ENCODE peak calls at places on chromosome 19, in six cellular contexts. L, T, W, X, J and O are unnamed samples.

GRCh38 chr19:43446746-43447489 is 18.5 kb downstream of the LYPD3 start:
- DNase-seq in L (no peak), T (peak; percentile 54), W (peak; percentile 78), X (peak; percentile 65), J (peak; percentile 63), O (peak; percentile 52)

GRCh38 chr19:48287748-48288147 is 17.9 kb downstream of the ZNF114 start:
- DNase-seq in L (no peak), T (no peak), W (no peak), X (no peak), J (no peak), O (no peak)

GRCh38 chr19:57708641-57709354 is at the start of gene ZNF154:
- DNase-seq in L (no peak), T (peak; percentile 65), W (no peak), X (no peak), J (peak; percentile 56), O (peak; percentile 36)

GRCh38 chr19:56321254-56321980 is 6.8 kb upstream of the ZSCAN5A start:
- DNase-seq in L (no peak), T (no peak), W (peak; percentile 35), X (no peak), J (no peak), O (no peak)

GRCh38 chr19:51607920-51608562 is 22.2 kb downstream of the SIGLEC5 start:
- DNase-seq in L (no peak), T (peak; percentile 70), W (peak; percentile 82), X (peak; percentile 60), J (no peak), O (no peak)

GRCh38 chr19:18220632-18221275 is 5.5 kb downstream of the PDE4C start:
- DNase-seq in L (no peak), T (no peak), W (peak; percentile 61), X (no peak), J (no peak), O (no peak)

GRCh38 chr19:29866011-29866410 is 54.2 kb downstream of the CCNE1 start:
- DNase-seq in L (no peak), T (no peak), W (no peak), X (no peak), J (no peak), O (no peak)

GRCh38 chr19:39166571-39167391 is 30.0 kb upstream of the NCCRP1 start:
- DNase-seq in L (no peak), T (no peak), W (no peak), X (peak; percentile 49), J (no peak), O (no peak)

GRCh38 chr19:4328243-4328990 is 10.2 kb downstream of the STAP2 start:
- DNase-seq in L (peak; percentile 75), T (peak; percentile 93), W (peak; percentile 97), X (no peak), J (peak; percentile 94), O (peak; percentile 98)

GRCh38 chr19:27793128-27793643 is 1419.8 kb downstream of the UQCRFS1 start:
- DNase-seq in L (peak; percentile 61), T (peak; percentile 83), W (peak; percentile 82), X (peak; percentile 87), J (peak; percentile 32), O (peak; percentile 39)

GRCh38 chr19:33662391-33662790 is 40.6 kb downstream of the CHST8 start:
- DNase-seq in L (no peak), T (no peak), W (no peak), X (no peak), J (no peak), O (no peak)

GRCh38 chr19:57171551-57172081 is 4.3 kb upstream of the DUXA start:
- DNase-seq in L (no peak), T (peak; percentile 15), W (peak; percentile 30), X (peak; percentile 20), J (peak; percentile 36), O (peak; percentile 19)

GRCh38 chr19:48674921-48675824 is 2.4 kb upstream of the NTN5 start:
- DNase-seq in L (no peak), T (no peak), W (peak; percentile 86), X (peak; percentile 77), J (peak; percentile 96), O (peak; percentile 93)

GRCh38 chr19:50722248-50723013 is 733 bp upstream of the CLEC11A start:
- DNase-seq in L (no peak), T (no peak), W (no peak), X (no peak), J (no peak), O (no peak)

GRCh38 chr19:53463263-53463662 is 4.3 kb upstream of the ZNF813 start:
- DNase-seq in L (no peak), T (peak; percentile 80), W (peak; percentile 46), X (no peak), J (no peak), O (no peak)

GRCh38 chr19:38655148-38655824 is 7.8 kb downstream of the ACTN4 start:
- DNase-seq in L (no peak), T (no peak), W (no peak), X (no peak), J (no peak), O (no peak)

GRCh38 chr19:45553464-45553863 is 31.1 kb downstream of the OPA3 start:
- DNase-seq in L (no peak), T (peak; percentile 70), W (no peak), X (no peak), J (no peak), O (no peak)

GRCh38 chr19:43148233-43148632 is 38.1 kb downstream of the PSG5 start:
- DNase-seq in L (no peak), T (no peak), W (no peak), X (no peak), J (no peak), O (no peak)

GRCh38 chr19:4327252-4327876 is 11.3 kb downstream of the STAP2 start:
- DNase-seq in L (no peak), T (peak; percentile 89), W (peak; percentile 93), X (no peak), J (no peak), O (no peak)

GRCh38 chr19:42067315-42067888 is 2.6 kb downstream of the GRIK5 start:
- DNase-seq in L (no peak), T (no peak), W (no peak), X (no peak), J (no peak), O (no peak)

GRCh38 chr19:42071247-42071646 is 1.2 kb upstream of the GRIK5 start:
- DNase-seq in L (no peak), T (no peak), W (no peak), X (no peak), J (no peak), O (no peak)

GRCh38 chr19:42068756-42069571 is 1.0 kb downstream of the GRIK5 start:
- DNase-seq in L (no peak), T (no peak), W (no peak), X (no peak), J (no peak), O (no peak)

GRCh38 chr19:42068361-42068755 is 1.6 kb downstream of the GRIK5 start:
- DNase-seq in L (no peak), T (no peak), W (no peak), X (no peak), J (no peak), O (no peak)

DNA sequence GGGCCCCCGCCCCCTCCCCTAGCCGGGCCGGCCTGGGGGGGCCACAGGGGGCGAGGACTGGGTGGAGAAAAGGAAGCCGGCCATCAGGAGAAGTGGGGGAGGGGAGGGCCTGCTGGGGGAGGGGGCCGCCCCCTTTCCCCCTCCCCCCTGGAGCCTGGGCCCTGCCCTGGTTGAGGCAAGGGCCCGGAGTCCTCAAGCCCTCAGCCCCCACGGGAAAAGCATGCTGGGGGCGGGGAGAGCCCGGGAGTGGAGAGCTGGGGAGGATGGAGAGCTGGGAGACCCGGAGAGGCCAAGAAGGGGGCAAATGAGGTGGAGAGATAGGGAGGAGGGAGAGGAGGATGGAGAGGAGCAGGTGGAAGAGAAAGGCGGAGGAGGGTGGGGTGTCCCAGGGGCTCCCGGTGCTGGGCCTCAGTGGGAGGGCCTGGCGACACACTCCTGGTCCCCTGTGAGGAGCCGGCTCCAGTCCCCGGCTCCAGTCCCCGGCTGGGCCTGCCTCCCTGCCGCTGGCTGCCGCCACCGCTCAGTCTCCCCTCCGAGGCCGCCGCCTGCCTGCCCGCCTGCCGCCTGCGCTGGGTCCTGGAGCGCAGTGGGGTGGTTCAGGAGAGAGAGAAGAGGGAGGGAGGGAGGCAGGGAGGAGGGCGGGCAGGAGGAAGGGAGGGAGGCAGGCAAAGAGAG is at the start of gene GRIK5:
- DNase-seq in L (no peak), T (no peak), W (no peak), X (no peak), J (no peak), O (no peak)
- TF ChIP-seq POLR2AphosphoS5 in L (no peak), T (no peak), W (no peak), X (no peak), J (no peak), O (no peak)

DNA sequence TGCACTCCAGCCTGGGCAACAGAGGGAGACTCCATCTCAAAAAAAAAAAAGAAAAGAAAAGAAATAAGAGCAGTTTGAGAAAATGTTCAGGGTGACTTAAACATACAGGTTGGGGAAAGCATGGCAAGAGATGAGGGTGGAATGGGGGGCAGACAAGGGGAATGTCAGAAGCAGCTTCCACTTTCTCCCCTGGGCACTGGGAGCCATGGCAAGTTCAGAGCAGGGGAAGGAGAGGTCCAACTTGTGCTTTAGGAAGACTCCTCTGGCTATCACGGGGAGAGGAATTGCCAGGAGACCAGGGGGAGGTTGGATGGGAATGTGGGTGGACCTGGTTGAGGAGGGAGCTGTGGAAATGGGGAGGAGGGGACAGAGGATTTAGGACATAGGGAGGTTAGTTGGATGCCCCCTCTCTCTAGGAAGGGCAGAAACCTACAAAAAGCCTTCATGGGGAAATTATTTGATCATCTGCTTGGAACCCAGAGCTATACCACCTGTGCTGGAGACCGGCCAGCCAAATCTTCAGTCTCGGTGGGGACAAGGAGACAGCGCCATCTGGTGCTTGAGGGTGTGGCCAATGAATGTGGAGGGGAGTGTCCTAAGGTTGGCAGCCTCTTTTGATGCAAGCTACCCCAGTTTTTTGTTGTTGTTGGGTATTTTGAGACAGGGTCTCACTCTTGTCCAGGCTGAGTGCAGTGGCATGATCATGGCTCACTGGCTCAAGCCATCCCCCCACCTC is 7.3 kb upstream of the STRN4 start:
- DNase-seq in L (no peak), T (no peak), W (peak; percentile 74), X (peak; percentile 48), J (peak; percentile 73), O (no peak)
- TF ChIP-seq TAF1 in L (no peak), T (no peak), W (no peak), X (no peak), J (no peak), O (no peak)

DNA sequence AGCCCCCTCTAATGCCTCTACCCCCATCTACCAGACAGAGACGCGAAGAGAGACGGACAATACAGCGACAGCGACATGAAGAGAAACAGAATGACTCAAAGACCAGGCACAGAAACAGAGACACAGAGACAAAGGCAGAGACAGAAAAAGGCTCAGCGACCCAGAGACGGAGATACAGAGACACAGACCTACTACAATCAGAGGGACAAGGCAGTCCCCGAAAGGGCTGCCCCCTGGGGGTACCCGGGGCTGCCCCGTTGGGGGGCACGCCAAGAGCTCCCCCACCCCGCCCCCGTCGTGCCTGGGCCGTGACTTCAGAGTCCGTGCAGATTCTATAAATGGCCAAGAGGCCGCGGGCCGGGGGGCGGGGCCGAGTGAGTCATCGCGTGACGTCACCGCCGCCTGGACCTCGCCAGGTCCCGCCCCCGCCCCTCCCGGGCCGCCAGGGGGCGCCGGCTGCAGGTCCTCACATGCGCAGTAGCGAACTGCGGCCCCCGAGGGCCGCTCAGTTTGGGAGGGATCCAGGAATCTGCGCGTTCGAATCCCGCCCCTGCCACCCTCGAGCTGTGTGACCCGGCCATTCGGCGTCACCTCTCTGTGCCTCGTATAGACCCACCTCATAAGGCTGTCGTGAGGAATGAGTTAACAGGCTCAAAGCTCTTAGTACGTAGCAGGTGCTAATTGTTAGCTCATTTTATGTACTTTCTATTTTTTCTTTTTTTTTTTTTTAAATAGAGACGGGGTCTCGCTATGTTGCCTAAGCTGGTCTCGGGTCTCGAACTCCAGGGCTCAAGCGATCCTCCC is 2.7 kb upstream of the CNN1 start:
- DNase-seq in L (no peak), T (peak; percentile 71), W (peak; percentile 97), X (peak; percentile 68), J (peak; percentile 90), O (peak; percentile 92)
- TF ChIP-seq POLR2A in L (no peak), T (no peak), W (peak; percentile 72), X (no peak), J (no peak), O (no peak)

GRCh38 chr19:5501907-5502306 is 46.7 kb downstream of the ZNRF4 start:
- DNase-seq in L (no peak), T (no peak), W (no peak), X (no peak), J (no peak), O (no peak)
- TF ChIP-seq POLR2AphosphoS5 in L (no peak), T (no peak), W (no peak), X (no peak), J (no peak), O (no peak)